ENCODE peak calls at places on chromosome 21, in six cellular contexts. E is endothelial cell; N is RWPE1; J is suprapubic skin; M is OCI-LY7; V is activated CD8-positive, alpha-beta T cell treated with anti-CD3 and anti-CD28 coated beads for 36 hours. C is an unnamed sample.

GRCh38 chr21:31176725-31177124 is 138.4 kb upstream of the KRTAP19-8 start:
- DNase-seq in N (no peak), J (no peak), V (no peak), M (no peak), E (no peak), C (peak; percentile 19)

GRCh38 chr21:29418813-29419212 is 120.1 kb downstream of the BACH1 start:
- DNase-seq in V (no peak), N (no peak), E (no peak), M (peak; percentile 60), J (no peak), C (no peak)

GRCh38 chr21:31682625-31683024 is 23.1 kb downstream of the SOD1 start:
- DNase-seq in N (no peak), V (no peak), J (no peak), E (no peak), M (no peak), C (no peak)

GRCh38 chr21:38984982-38985422 is 179.3 kb downstream of the ETS2 start:
- DNase-seq in M (no peak), V (peak; percentile 57), E (no peak), J (no peak), N (no peak), C (no peak)

GRCh38 chr21:38352536-38353219 is 95.9 kb downstream of the KCNJ15 start:
- DNase-seq in E (peak; percentile 81), M (no peak), J (no peak), N (peak; percentile 69), V (peak; percentile 62), C (peak; percentile 88)

GRCh38 chr21:39251326-39251725 is 62.1 kb downstream of the BRWD1 start:
- DNase-seq in M (no peak), E (no peak), V (no peak), N (no peak), J (no peak), C (no peak)

GRCh38 chr21:25691931-25692330 is 42.8 kb downstream of the ATP5PF start:
- DNase-seq in J (no peak), N (no peak), M (no peak), V (no peak), E (no peak), C (no peak)

GRCh38 chr21:9839011-9839661 is 682.2 kb upstream of the TPTE start:
- DNase-seq in J (peak; percentile 68), N (no peak), V (no peak), M (no peak), E (no peak), C (peak; percentile 93)

GRCh38 chr21:16211339-16212303 is 481.8 kb downstream of the USP25 start:
- DNase-seq in V (no peak), E (no peak), J (no peak), M (no peak), N (no peak), C (no peak)

GRCh38 chr21:44006017-44006624 is 6.0 kb upstream of the TRAPPC10 start:
- DNase-seq in V (no peak), N (peak; percentile 81), J (peak; percentile 45), M (no peak), E (no peak), C (no peak)

GRCh38 chr21:28587748-28588147 is 404.9 kb downstream of the LTN1 start:
- DNase-seq in E (no peak), V (no peak), J (no peak), N (peak; percentile 6), M (no peak), C (no peak)

GRCh38 chr21:28754127-28754611 is 238.5 kb downstream of the LTN1 start:
- DNase-seq in J (no peak), V (no peak), N (no peak), M (no peak), E (no peak), C (no peak)

GRCh38 chr21:25501996-25502665 is 105.2 kb downstream of the MRPL39 start:
- DNase-seq in J (no peak), N (no peak), E (no peak), V (peak; percentile 79), M (no peak), C (no peak)

GRCh38 chr21:34345892-34346291 is 17.9 kb upstream of the KCNE2 start:
- DNase-seq in V (no peak), N (no peak), J (no peak), E (no peak), M (no peak), C (no peak)

GRCh38 chr21:36873511-36873910 is 93.0 kb downstream of the HLCS start:
- DNase-seq in M (no peak), J (no peak), N (no peak), V (no peak), E (no peak), C (no peak)

GRCh38 chr21:37502947-37503346 is 136.4 kb downstream of the DYRK1A start:
- DNase-seq in E (no peak), N (no peak), V (no peak), M (no peak), J (no peak), C (no peak)

GRCh38 chr21:14319805-14320204 is 63.1 kb downstream of the HSPA13 start:
- DNase-seq in M (no peak), V (no peak), J (no peak), N (no peak), E (no peak), C (no peak)

GRCh38 chr21:28283652-28284490 is 708.8 kb downstream of the LTN1 start:
- DNase-seq in V (no peak), M (no peak), J (no peak), E (no peak), N (no peak), C (no peak)

GRCh38 chr21:37904879-37905278 is 11.4 kb downstream of the KCNJ6 start:
- DNase-seq in M (no peak), E (no peak), J (no peak), N (no peak), V (no peak), C (no peak)

GRCh38 chr21:39720126-39720778 is 24.7 kb upstream of the IGSF5 start:
- DNase-seq in N (no peak), E (no peak), J (no peak), V (no peak), M (no peak), C (no peak)

GRCh38 chr21:16608209-16608830 is 878.5 kb downstream of the USP25 start:
- DNase-seq in M (no peak), E (no peak), V (no peak), J (no peak), N (peak; percentile 3), C (no peak)

DNA sequence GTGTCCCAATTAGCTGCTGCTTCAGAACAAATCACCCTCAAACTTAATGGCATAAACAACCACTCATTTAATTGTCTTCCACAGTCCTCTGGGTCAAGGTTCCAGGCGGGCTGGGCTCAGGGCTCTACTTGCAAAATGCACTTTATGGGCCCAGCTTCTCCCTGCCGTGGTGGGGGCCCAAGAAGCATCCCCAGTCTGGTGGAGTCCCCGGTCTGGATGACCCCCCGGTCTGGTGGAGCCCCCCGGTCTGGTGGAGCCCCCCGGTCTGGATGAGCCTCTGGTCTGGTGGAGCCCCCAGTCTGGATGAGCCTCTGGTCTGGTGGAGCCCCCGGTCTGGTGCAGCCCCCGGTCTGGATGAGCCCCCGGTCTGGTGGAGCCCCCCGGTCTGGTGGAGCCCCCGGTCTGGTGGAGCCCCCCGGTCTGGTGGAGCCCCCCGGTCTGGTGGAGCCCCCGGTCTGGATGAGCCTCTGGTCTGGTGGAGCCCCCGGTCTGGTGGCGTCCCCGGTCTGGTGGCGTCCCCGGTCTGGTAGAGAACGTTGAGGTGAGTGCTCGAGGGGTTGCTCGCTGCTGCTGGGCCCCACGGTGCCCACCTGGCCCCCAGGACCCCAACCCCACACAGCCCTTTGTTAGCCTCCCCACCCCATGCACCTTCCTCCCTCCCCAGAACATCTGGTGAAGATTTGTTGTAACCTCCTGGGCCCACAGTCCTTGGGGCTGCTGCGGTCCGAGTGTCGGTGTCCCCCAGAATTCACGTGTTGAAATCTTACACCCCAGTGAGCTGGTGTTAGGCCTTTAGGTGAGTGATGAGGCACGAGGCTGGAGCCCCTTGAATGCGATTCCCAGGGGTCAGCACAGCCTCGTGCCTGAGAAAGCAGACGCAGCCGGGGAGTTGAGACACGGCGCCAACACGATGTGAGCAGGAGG is 33.8 kb downstream of the POFUT2 start:
- DNase-seq in V (no peak), N (no peak), J (no peak), E (no peak), M (no peak), C (no peak)
- TF ChIP-seq CTCF in V (no peak), N (no peak), J (no peak), E (no peak), M (no peak), C (no peak)

GRCh38 chr21:42360317-42360716 is 6.0 kb downstream of the TFF1 start:
- DNase-seq in M (peak; percentile 26), E (no peak), V (peak; percentile 55), N (no peak), J (no peak), C (no peak)
- TF ChIP-seq CTCF in M (peak; percentile 58), E (no peak), V (peak; percentile 45), N (no peak), J (no peak), C (no peak)

DNA sequence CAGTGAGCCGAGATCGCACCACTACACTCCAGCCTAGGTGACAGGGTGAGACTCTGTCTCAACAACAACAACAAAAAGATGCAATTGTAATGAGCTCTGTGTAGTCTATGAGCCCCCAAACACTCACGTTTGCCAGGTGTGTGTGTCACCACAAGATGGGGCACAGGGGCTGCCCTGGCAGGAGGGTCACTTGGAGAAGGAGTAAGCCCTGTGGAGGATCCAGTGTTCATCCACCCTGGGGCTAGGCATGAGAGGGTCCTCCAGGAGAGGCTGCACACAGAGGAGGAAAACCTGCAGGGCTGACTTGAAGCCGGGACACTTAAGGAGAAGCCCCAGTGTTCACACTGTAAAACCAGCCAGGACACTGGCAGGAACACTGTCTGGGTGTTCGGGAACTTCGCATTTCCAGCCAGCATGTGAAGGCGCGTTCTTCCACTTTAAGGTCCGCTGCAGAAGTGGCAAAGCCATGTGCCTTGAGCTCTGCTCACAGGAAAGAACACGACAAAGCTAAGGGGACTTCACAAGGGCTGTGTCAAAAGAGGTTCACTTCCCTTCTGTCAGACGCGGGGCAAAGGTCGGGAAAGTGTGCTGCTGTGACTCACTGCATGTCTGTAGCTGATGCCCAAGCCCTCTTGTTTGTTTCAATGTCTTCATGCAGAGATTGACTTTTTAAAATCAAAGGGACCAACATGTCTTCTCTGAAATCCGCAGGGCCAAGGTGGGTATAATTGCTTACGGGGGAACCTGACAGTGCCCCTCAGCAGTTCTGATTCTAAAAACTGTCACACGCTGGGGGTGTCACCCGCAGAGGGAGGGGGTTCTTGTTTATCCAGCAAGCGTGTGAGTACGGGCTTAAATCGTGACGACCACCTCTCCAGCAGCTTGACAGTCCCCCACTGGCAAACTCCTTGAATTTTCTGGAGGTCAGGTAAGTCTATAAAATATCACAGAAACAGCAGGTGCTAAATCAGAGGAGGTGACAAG is 102.8 kb downstream of the RIPK4 start:
- DNase-seq in E (no peak), M (no peak), N (no peak), J (peak; percentile 54), V (peak; percentile 23), C (no peak)
- TF ChIP-seq CTCF in E (no peak), M (no peak), N (no peak), J (no peak), V (no peak), C (no peak)

GRCh38 chr21:33229776-33230517 is at the start of gene IFNAR2:
- DNase-seq in J (peak; percentile 75), N (peak; percentile 91), M (peak; percentile 75), E (peak; percentile 86), V (peak; percentile 71), C (peak; percentile 89)

GRCh38 chr21:33232640-33233039 is 2.9 kb downstream of the IFNAR2 start:
- DNase-seq in M (no peak), E (no peak), J (no peak), V (no peak), N (no peak), C (no peak)

GRCh38 chr21:33231526-33231925 is 1.8 kb downstream of the IFNAR2 start:
- DNase-seq in N (no peak), V (peak; percentile 75), M (no peak), E (no peak), J (no peak), C (no peak)

GRCh38 chr21:33229099-33229775 is 501 bp upstream of the IFNAR2 start:
- DNase-seq in E (no peak), J (no peak), N (no peak), M (no peak), V (no peak), C (no peak)

GRCh38 chr21:33230518-33231324 is 983 bp downstream of the IFNAR2 start:
- DNase-seq in J (peak; percentile 75), M (peak; percentile 83), V (peak; percentile 46), E (peak; percentile 48), N (peak; percentile 49), C (peak; percentile 85)
- TF ChIP-seq CTCF in J (no peak), M (peak; percentile 47), V (no peak), E (no peak), N (peak; percentile 21), C (peak; percentile 11)